ENCODE peak calls at places on chromosomes 3 and 15, in ten cellular contexts. One of them, this sample, is unnamed.

GRCh38 chr3:64327039-64327804 is 102.0 kb upstream of the PRICKLE2 start:
- DNase-seq in dorsolateral prefrontal cortex: peak
- DNase-seq in AG04450: no peak
- DNase-seq in neural progenitor cell: no peak
- DNase-seq in GM12865: no peak
- DNase-seq in Peyer's patch: no peak
- DNase-seq in fibroblast of villous mesenchyme: peak
- DNase-seq in lower leg skin: peak
- DNase-seq in upper lobe of right lung: no peak
- DNase-seq in cardiac muscle cell: no peak
- DNase-seq in this sample: no peak

GRCh38 chr15:63973212-63974009 is 72.9 kb downstream of the DAPK2 start:
- DNase-seq in lower leg skin: no peak
- DNase-seq in GM12865: no peak
- DNase-seq in upper lobe of right lung: no peak
- DNase-seq in AG04450: no peak
- DNase-seq in cardiac muscle cell: no peak
- DNase-seq in neural progenitor cell: no peak
- DNase-seq in fibroblast of villous mesenchyme: peak
- DNase-seq in dorsolateral prefrontal cortex: no peak
- DNase-seq in Peyer's patch: no peak
- DNase-seq in this sample: no peak

GRCh38 chr15:88994286-88994685 is 81.1 kb upstream of the MFGE8 start:
- DNase-seq in Peyer's patch: no peak
- DNase-seq in fibroblast of villous mesenchyme: no peak
- DNase-seq in neural progenitor cell: no peak
- DNase-seq in upper lobe of right lung: no peak
- DNase-seq in cardiac muscle cell: no peak
- DNase-seq in AG04450: no peak
- DNase-seq in lower leg skin: no peak
- DNase-seq in dorsolateral prefrontal cortex: no peak
- DNase-seq in GM12865: no peak
- DNase-seq in this sample: no peak

GRCh38 chr15:60727260-60727659 is 248.3 kb upstream of the ICE2 start:
- DNase-seq in lower leg skin: no peak
- DNase-seq in dorsolateral prefrontal cortex: no peak
- DNase-seq in upper lobe of right lung: no peak
- DNase-seq in Peyer's patch: no peak
- DNase-seq in cardiac muscle cell: no peak
- DNase-seq in GM12865: no peak
- DNase-seq in neural progenitor cell: peak
- DNase-seq in fibroblast of villous mesenchyme: no peak
- DNase-seq in AG04450: no peak
- DNase-seq in this sample: no peak

GRCh38 chr3:164498917-164499316 is 579.4 kb downstream of the SI start:
- DNase-seq in lower leg skin: no peak
- DNase-seq in cardiac muscle cell: no peak
- DNase-seq in Peyer's patch: no peak
- DNase-seq in upper lobe of right lung: no peak
- DNase-seq in GM12865: no peak
- DNase-seq in dorsolateral prefrontal cortex: no peak
- DNase-seq in fibroblast of villous mesenchyme: no peak
- DNase-seq in AG04450: no peak
- DNase-seq in neural progenitor cell: no peak
- DNase-seq in this sample: no peak

GRCh38 chr3:15629860-15630597 is 28.5 kb downstream of the BTD start:
- DNase-seq in GM12865: peak
- DNase-seq in lower leg skin: peak
- DNase-seq in dorsolateral prefrontal cortex: peak
- DNase-seq in neural progenitor cell: peak
- DNase-seq in upper lobe of right lung: no peak
- DNase-seq in fibroblast of villous mesenchyme: peak
- DNase-seq in AG04450: no peak
- DNase-seq in cardiac muscle cell: peak
- DNase-seq in Peyer's patch: peak
- DNase-seq in this sample: peak

GRCh38 chr3:55765398-55765797 is 278.3 kb upstream of the WNT5A start:
- DNase-seq in lower leg skin: no peak
- DNase-seq in cardiac muscle cell: no peak
- DNase-seq in GM12865: no peak
- DNase-seq in upper lobe of right lung: no peak
- DNase-seq in fibroblast of villous mesenchyme: no peak
- DNase-seq in AG04450: no peak
- DNase-seq in Peyer's patch: no peak
- DNase-seq in neural progenitor cell: no peak
- DNase-seq in dorsolateral prefrontal cortex: no peak
- DNase-seq in this sample: no peak

GRCh38 chr3:48782046-48782445 is 65.0 kb upstream of the IP6K2 start:
- DNase-seq in AG04450: no peak
- DNase-seq in lower leg skin: no peak
- DNase-seq in fibroblast of villous mesenchyme: no peak
- DNase-seq in dorsolateral prefrontal cortex: no peak
- DNase-seq in neural progenitor cell: no peak
- DNase-seq in GM12865: no peak
- DNase-seq in upper lobe of right lung: no peak
- DNase-seq in cardiac muscle cell: no peak
- DNase-seq in Peyer's patch: no peak
- DNase-seq in this sample: no peak

GRCh38 chr3:112500621-112501020 is 1.3 kb upstream of the BTLA start:
- DNase-seq in neural progenitor cell: no peak
- DNase-seq in Peyer's patch: no peak
- DNase-seq in GM12865: no peak
- DNase-seq in upper lobe of right lung: no peak
- DNase-seq in lower leg skin: no peak
- DNase-seq in cardiac muscle cell: no peak
- DNase-seq in fibroblast of villous mesenchyme: no peak
- DNase-seq in dorsolateral prefrontal cortex: no peak
- DNase-seq in AG04450: no peak
- DNase-seq in this sample: no peak

GRCh38 chr3:175001091-175001490 is 142.0 kb downstream of the NAALADL2 start:
- DNase-seq in fibroblast of villous mesenchyme: no peak
- DNase-seq in AG04450: no peak
- DNase-seq in upper lobe of right lung: no peak
- DNase-seq in GM12865: no peak
- DNase-seq in dorsolateral prefrontal cortex: no peak
- DNase-seq in Peyer's patch: no peak
- DNase-seq in lower leg skin: no peak
- DNase-seq in cardiac muscle cell: no peak
- DNase-seq in neural progenitor cell: no peak
- DNase-seq in this sample: no peak

GRCh38 chr3:109553573-109554371 is 216.4 kb upstream of the DPPA4 start:
- DNase-seq in upper lobe of right lung: no peak
- DNase-seq in AG04450: no peak
- DNase-seq in dorsolateral prefrontal cortex: no peak
- DNase-seq in fibroblast of villous mesenchyme: no peak
- DNase-seq in cardiac muscle cell: no peak
- DNase-seq in GM12865: no peak
- DNase-seq in lower leg skin: no peak
- DNase-seq in Peyer's patch: no peak
- DNase-seq in neural progenitor cell: no peak
- DNase-seq in this sample: no peak
- TF ChIP-seq CTCF in upper lobe of right lung: no peak
- TF ChIP-seq CTCF in AG04450: peak
- TF ChIP-seq CTCF in dorsolateral prefrontal cortex: no peak
- TF ChIP-seq CTCF in fibroblast of villous mesenchyme: no peak
- TF ChIP-seq CTCF in cardiac muscle cell: no peak
- TF ChIP-seq CTCF in GM12865: no peak
- TF ChIP-seq CTCF in lower leg skin: no peak
- TF ChIP-seq CTCF in Peyer's patch: no peak
- TF ChIP-seq CTCF in neural progenitor cell: peak
- TF ChIP-seq CTCF in this sample: no peak

GRCh38 chr3:66404903-66405700 is 95.7 kb downstream of the LRIG1 start:
- DNase-seq in cardiac muscle cell: no peak
- DNase-seq in AG04450: no peak
- DNase-seq in GM12865: no peak
- DNase-seq in upper lobe of right lung: no peak
- DNase-seq in fibroblast of villous mesenchyme: no peak
- DNase-seq in lower leg skin: no peak
- DNase-seq in dorsolateral prefrontal cortex: no peak
- DNase-seq in neural progenitor cell: no peak
- DNase-seq in Peyer's patch: no peak
- DNase-seq in this sample: no peak
- TF ChIP-seq CTCF in cardiac muscle cell: no peak
- TF ChIP-seq CTCF in AG04450: no peak
- TF ChIP-seq CTCF in GM12865: no peak
- TF ChIP-seq CTCF in upper lobe of right lung: no peak
- TF ChIP-seq CTCF in fibroblast of villous mesenchyme: no peak
- TF ChIP-seq CTCF in lower leg skin: no peak
- TF ChIP-seq CTCF in dorsolateral prefrontal cortex: no peak
- TF ChIP-seq CTCF in neural progenitor cell: no peak
- TF ChIP-seq CTCF in Peyer's patch: no peak
- TF ChIP-seq CTCF in this sample: no peak

GRCh38 chr15:96606617-96607016 is 276.1 kb downstream of the NR2F2 start:
- DNase-seq in dorsolateral prefrontal cortex: no peak
- DNase-seq in cardiac muscle cell: peak
- DNase-seq in AG04450: no peak
- DNase-seq in neural progenitor cell: no peak
- DNase-seq in upper lobe of right lung: no peak
- DNase-seq in Peyer's patch: no peak
- DNase-seq in GM12865: no peak
- DNase-seq in fibroblast of villous mesenchyme: no peak
- DNase-seq in lower leg skin: no peak
- DNase-seq in this sample: no peak
- TF ChIP-seq CTCF in dorsolateral prefrontal cortex: no peak
- TF ChIP-seq CTCF in cardiac muscle cell: no peak
- TF ChIP-seq CTCF in AG04450: no peak
- TF ChIP-seq CTCF in neural progenitor cell: no peak
- TF ChIP-seq CTCF in upper lobe of right lung: no peak
- TF ChIP-seq CTCF in Peyer's patch: no peak
- TF ChIP-seq CTCF in GM12865: no peak
- TF ChIP-seq CTCF in fibroblast of villous mesenchyme: no peak
- TF ChIP-seq CTCF in lower leg skin: no peak
- TF ChIP-seq CTCF in this sample: no peak

GRCh38 chr3:133914839-133915600 is 19.3 kb upstream of the RAB6B start:
- DNase-seq in GM12865: no peak
- DNase-seq in AG04450: no peak
- DNase-seq in dorsolateral prefrontal cortex: no peak
- DNase-seq in fibroblast of villous mesenchyme: no peak
- DNase-seq in Peyer's patch: no peak
- DNase-seq in upper lobe of right lung: no peak
- DNase-seq in neural progenitor cell: no peak
- DNase-seq in cardiac muscle cell: no peak
- DNase-seq in lower leg skin: no peak
- DNase-seq in this sample: no peak

GRCh38 chr3:133905376-133905775 is 9.7 kb upstream of the RAB6B start:
- DNase-seq in GM12865: no peak
- DNase-seq in lower leg skin: no peak
- DNase-seq in Peyer's patch: no peak
- DNase-seq in cardiac muscle cell: no peak
- DNase-seq in AG04450: no peak
- DNase-seq in fibroblast of villous mesenchyme: no peak
- DNase-seq in dorsolateral prefrontal cortex: no peak
- DNase-seq in neural progenitor cell: no peak
- DNase-seq in upper lobe of right lung: no peak
- DNase-seq in this sample: no peak

GRCh38 chr3:133915685-133916639 is 20.3 kb upstream of the RAB6B start:
- DNase-seq in upper lobe of right lung: no peak
- DNase-seq in AG04450: no peak
- DNase-seq in GM12865: no peak
- DNase-seq in Peyer's patch: no peak
- DNase-seq in dorsolateral prefrontal cortex: no peak
- DNase-seq in fibroblast of villous mesenchyme: no peak
- DNase-seq in lower leg skin: no peak
- DNase-seq in neural progenitor cell: no peak
- DNase-seq in cardiac muscle cell: no peak
- DNase-seq in this sample: no peak

DNA sequence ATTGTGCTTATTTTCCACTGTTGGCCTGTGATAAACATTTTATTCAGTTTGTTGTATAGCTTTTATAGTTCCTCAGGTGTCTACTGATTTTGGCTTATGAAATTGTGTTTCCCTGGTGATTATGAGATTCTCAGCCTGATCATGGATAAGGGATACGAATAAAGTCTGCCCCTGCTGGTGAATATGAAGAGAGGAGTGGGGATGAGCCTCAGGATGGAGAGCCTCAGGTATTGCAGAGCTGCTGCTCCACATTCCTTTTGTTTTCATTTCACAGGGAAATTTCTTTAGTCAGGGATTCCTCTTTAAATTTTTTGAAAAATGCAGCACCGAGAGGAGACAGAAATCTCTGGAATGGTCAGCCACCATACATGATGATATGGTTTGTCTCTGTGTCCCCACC is 14.7 kb upstream of the RAB6B start:
- DNase-seq in dorsolateral prefrontal cortex: no peak
- DNase-seq in fibroblast of villous mesenchyme: no peak
- DNase-seq in GM12865: no peak
- DNase-seq in lower leg skin: no peak
- DNase-seq in upper lobe of right lung: no peak
- DNase-seq in Peyer's patch: no peak
- DNase-seq in neural progenitor cell: no peak
- DNase-seq in AG04450: no peak
- DNase-seq in cardiac muscle cell: no peak
- DNase-seq in this sample: no peak
- TF ChIP-seq CTCF in dorsolateral prefrontal cortex: peak
- TF ChIP-seq CTCF in fibroblast of villous mesenchyme: peak
- TF ChIP-seq CTCF in GM12865: no peak
- TF ChIP-seq CTCF in lower leg skin: no peak
- TF ChIP-seq CTCF in upper lobe of right lung: no peak
- TF ChIP-seq CTCF in Peyer's patch: no peak
- TF ChIP-seq CTCF in neural progenitor cell: peak
- TF ChIP-seq CTCF in AG04450: peak
- TF ChIP-seq CTCF in cardiac muscle cell: peak
- TF ChIP-seq CTCF in this sample: no peak

GRCh38 chr3:87792532-87793321 is 266.1 kb downstream of the CGGBP1 start:
- DNase-seq in dorsolateral prefrontal cortex: no peak
- DNase-seq in AG04450: no peak
- DNase-seq in Peyer's patch: no peak
- DNase-seq in upper lobe of right lung: peak
- DNase-seq in cardiac muscle cell: peak
- DNase-seq in lower leg skin: no peak
- DNase-seq in fibroblast of villous mesenchyme: no peak
- DNase-seq in neural progenitor cell: peak
- DNase-seq in GM12865: no peak
- DNase-seq in this sample: peak
- TF ChIP-seq CTCF in dorsolateral prefrontal cortex: no peak
- TF ChIP-seq CTCF in AG04450: no peak
- TF ChIP-seq CTCF in Peyer's patch: no peak
- TF ChIP-seq CTCF in upper lobe of right lung: no peak
- TF ChIP-seq CTCF in cardiac muscle cell: no peak
- TF ChIP-seq CTCF in lower leg skin: no peak
- TF ChIP-seq CTCF in fibroblast of villous mesenchyme: no peak
- TF ChIP-seq CTCF in neural progenitor cell: peak
- TF ChIP-seq CTCF in GM12865: no peak
- TF ChIP-seq CTCF in this sample: no peak

GRCh38 chr3:100185847-100186246 is 71.5 kb upstream of the FILIP1L start:
- DNase-seq in fibroblast of villous mesenchyme: no peak
- DNase-seq in lower leg skin: no peak
- DNase-seq in neural progenitor cell: no peak
- DNase-seq in upper lobe of right lung: no peak
- DNase-seq in cardiac muscle cell: no peak
- DNase-seq in GM12865: no peak
- DNase-seq in Peyer's patch: no peak
- DNase-seq in dorsolateral prefrontal cortex: no peak
- DNase-seq in AG04450: no peak
- DNase-seq in this sample: no peak
- TF ChIP-seq CTCF in fibroblast of villous mesenchyme: no peak
- TF ChIP-seq CTCF in lower leg skin: no peak
- TF ChIP-seq CTCF in neural progenitor cell: no peak
- TF ChIP-seq CTCF in upper lobe of right lung: no peak
- TF ChIP-seq CTCF in cardiac muscle cell: no peak
- TF ChIP-seq CTCF in GM12865: no peak
- TF ChIP-seq CTCF in Peyer's patch: no peak
- TF ChIP-seq CTCF in dorsolateral prefrontal cortex: no peak
- TF ChIP-seq CTCF in AG04450: no peak
- TF ChIP-seq CTCF in this sample: no peak

This sample was measured in endothelial cell.